ENCODE peak calls at places on chromosome 22, in ten cellular contexts. J is GM23338; U is fibroblast of pulmonary artery; A is activated naive CD8-positive, alpha-beta T cell treated with anti-CD3 and anti-CD28 coated beads, Interleukin-2, amount 50 U/mL, for 24 hours; R is cerebellar nuclear complex; M is HT1080; F is activated T-cell treated with anti-CD3 and anti-CD28 coated beads for 1 hour; H is activated B cell treated with CpG ODN at 0.5 μM for 24 hours; E is HEK293T; X is GM06990. Z is an unnamed sample.
A peak's percentile ranks its signal among the peaks of the same experiment; 100 is the strongest.

GRCh38 chr22:45101828-45102227 is 61.9 kb upstream of the NUP50 start:
- DNase-seq in H (no peak), U (peak; percentile 78), F (no peak), E (no peak), J (peak; percentile 91), R (no peak), M (peak; percentile 43), A (peak; percentile 48), X (peak; percentile 20), Z (peak; percentile 68)

GRCh38 chr22:42300286-42301071 is 30.0 kb upstream of the TCF20 start:
- DNase-seq in J (no peak), R (no peak), U (no peak), F (no peak), X (peak; percentile 52), M (no peak), E (no peak), H (peak; percentile 46), A (peak; percentile 30), Z (peak; percentile 82)

GRCh38 chr22:49228431-49229037 is 599.1 kb downstream of the BRD1 start:
- DNase-seq in U (no peak), H (no peak), R (no peak), A (no peak), F (no peak), M (no peak), X (no peak), J (no peak), E (no peak), Z (no peak)

GRCh38 chr22:40797427-40797826 is 21.7 kb downstream of the SLC25A17 start:
- DNase-seq in R (no peak), X (no peak), J (no peak), M (no peak), A (no peak), U (peak; percentile 11), H (no peak), E (no peak), F (no peak), Z (no peak)

GRCh38 chr22:19885841-19886592 is 31.3 kb upstream of the GNB1L start:
- DNase-seq in M (no peak), A (no peak), U (no peak), X (no peak), H (no peak), F (no peak), J (no peak), R (no peak), E (no peak), Z (no peak)

GRCh38 chr22:44023404-44024287 is 456 bp upstream of the PARVB start:
- DNase-seq in M (peak; percentile 46), J (peak; percentile 75), F (no peak), E (peak; percentile 56), A (peak; percentile 58), H (peak; percentile 67), U (no peak), X (peak; percentile 83), R (no peak), Z (peak; percentile 80)

GRCh38 chr22:48719978-48720661 is 1107.6 kb downstream of the BRD1 start:
- DNase-seq in H (no peak), X (no peak), U (no peak), J (peak; percentile 1), M (no peak), A (peak; percentile 4), F (no peak), R (no peak), E (no peak), Z (no peak)

GRCh38 chr22:48091060-48091650 is 1328.7 kb downstream of the TBC1D22A start:
- DNase-seq in A (no peak), X (no peak), U (no peak), H (peak; percentile 1), R (no peak), F (no peak), E (no peak), J (no peak), M (no peak), Z (no peak)

GRCh38 chr22:47847281-47847890 is 1084.9 kb downstream of the TBC1D22A start:
- DNase-seq in E (no peak), A (no peak), H (no peak), F (no peak), X (no peak), U (no peak), J (no peak), R (no peak), M (no peak), Z (no peak)

GRCh38 chr22:40928657-40929056 is 22.5 kb upstream of the RBX1 start:
- DNase-seq in F (no peak), A (no peak), H (no peak), M (no peak), U (peak; percentile 43), X (no peak), J (no peak), E (no peak), R (no peak), Z (no peak)

GRCh38 chr22:26547837-26548236 is 35.6 kb upstream of the TFIP11 start:
- DNase-seq in F (no peak), E (no peak), R (no peak), A (no peak), U (no peak), M (no peak), J (no peak), H (no peak), X (no peak), Z (no peak)

GRCh38 chr22:22403306-22403705 is 105.2 kb downstream of the ZNF280B start:
- DNase-seq in R (no peak), F (no peak), U (no peak), H (no peak), E (no peak), J (no peak), A (no peak), X (no peak), M (no peak), Z (no peak)

GRCh38 chr22:19407649-19408606 is 23.6 kb downstream of the HIRA start:
- DNase-seq in U (peak; percentile 30), M (no peak), F (no peak), X (no peak), A (no peak), H (no peak), E (no peak), R (no peak), J (no peak), Z (no peak)

GRCh38 chr22:36884314-36885158 is 23.7 kb downstream of the NCF4 start:
- DNase-seq in M (no peak), X (no peak), H (no peak), F (no peak), E (no peak), R (no peak), J (no peak), A (no peak), U (peak; percentile 77), Z (no peak)

GRCh38 chr22:23818541-23818940 is 20.3 kb downstream of the DERL3 start:
- DNase-seq in A (no peak), J (no peak), F (no peak), R (no peak), E (no peak), M (no peak), H (no peak), X (no peak), U (no peak), Z (no peak)

GRCh38 chr22:18085188-18085587 is 7.4 kb downstream of the PEX26 start:
- DNase-seq in H (no peak), F (no peak), E (no peak), U (no peak), J (no peak), M (no peak), X (no peak), R (no peak), A (no peak), Z (no peak)

GRCh38 chr22:29539105-29539504 is 14.5 kb downstream of the THOC5 start:
- DNase-seq in M (peak; percentile 15), R (no peak), F (no peak), A (no peak), U (peak; percentile 4), X (no peak), E (no peak), H (no peak), J (no peak), Z (no peak)

GRCh38 chr22:33908201-33909074 is 11.8 kb downstream of the LARGE1 start:
- DNase-seq in J (no peak), E (no peak), R (no peak), A (no peak), H (no peak), F (no peak), X (no peak), U (no peak), M (no peak), Z (no peak)

GRCh38 chr22:48333323-48333763 is 1494.3 kb downstream of the BRD1 start:
- DNase-seq in H (no peak), U (no peak), X (no peak), M (no peak), A (no peak), J (no peak), R (no peak), F (no peak), E (no peak), Z (no peak)

GRCh38 chr22:25364736-25365241 is 145.3 kb downstream of the CRYBB2 start:
- DNase-seq in H (no peak), X (no peak), E (no peak), A (no peak), F (no peak), U (no peak), R (no peak), M (no peak), J (no peak), Z (no peak)

GRCh38 chr22:49232319-49233067 is 595.2 kb downstream of the BRD1 start:
- DNase-seq in M (no peak), X (no peak), H (no peak), A (no peak), J (no peak), F (no peak), U (no peak), R (no peak), E (no peak), Z (no peak)

GRCh38 chr22:38034278-38034882 is 22.8 kb upstream of the PICK1 start:
- DNase-seq in R (no peak), M (peak; percentile 86), J (peak; percentile 84), X (peak; percentile 35), H (no peak), E (peak; percentile 63), U (peak; percentile 93), F (no peak), A (no peak), Z (no peak)

GRCh38 chr22:27377901-27378300 is 423.7 kb downstream of the MN1 start:
- DNase-seq in X (no peak), H (no peak), M (no peak), U (no peak), A (no peak), E (no peak), J (no peak), F (no peak), R (no peak), Z (no peak)

GRCh38 chr22:47307326-47307725 is 544.9 kb downstream of the TBC1D22A start:
- DNase-seq in X (no peak), R (no peak), U (peak; percentile 37), H (no peak), F (no peak), E (no peak), M (peak; percentile 47), J (no peak), A (no peak), Z (no peak)

GRCh38 chr22:28822930-28823481 is 22.6 kb upstream of the XBP1 start:
- DNase-seq in M (no peak), X (no peak), J (no peak), U (no peak), H (no peak), R (no peak), A (no peak), F (no peak), E (no peak), Z (no peak)

GRCh38 chr22:32987081-32987631 is 71.0 kb downstream of the SYN3 start:
- DNase-seq in H (no peak), M (peak; percentile 8), X (no peak), R (no peak), F (no peak), U (peak; percentile 57), J (peak; percentile 77), E (no peak), A (no peak), Z (no peak)

GRCh38 chr22:20428496-20429253 is 8.9 kb downstream of the SCARF2 start:
- DNase-seq in X (no peak), E (no peak), U (no peak), H (no peak), J (no peak), R (no peak), F (no peak), A (no peak), M (no peak), Z (no peak)

GRCh38 chr22:30044369-30044768 is 35.9 kb upstream of the HORMAD2 start:
- DNase-seq in E (no peak), X (no peak), A (no peak), F (no peak), H (no peak), J (no peak), R (no peak), U (peak; percentile 87), M (peak; percentile 86), Z (no peak)